ENCODE peak calls at places on chromosomes 16 and 17, in four cellular contexts. One of them, this sample, is unnamed.

GRCh38 chr17:21089145-21089544 is 37.6 kb upstream of the DHRS7B start:
- DNase-seq in GM04503: peak
- DNase-seq in RPMI7951: peak
- DNase-seq in stimulated activated CD8-positive, alpha-beta memory T cell treated with anti-CD3 and anti-CD28 coated beads, Interleukin-15, amount 100 ng/mL, for 1 hour: no peak
- DNase-seq in this sample: no peak

GRCh38 chr17:82862758-82863645 is 23.2 kb upstream of the ZNF750 start:
- DNase-seq in GM04503: no peak
- DNase-seq in RPMI7951: no peak
- DNase-seq in stimulated activated CD8-positive, alpha-beta memory T cell treated with anti-CD3 and anti-CD28 coated beads, Interleukin-15, amount 100 ng/mL, for 1 hour: no peak
- DNase-seq in this sample: no peak

GRCh38 chr17:40608061-40608581 is 39.5 kb downstream of the SMARCE1 start:
- DNase-seq in GM04503: no peak
- DNase-seq in RPMI7951: no peak
- DNase-seq in stimulated activated CD8-positive, alpha-beta memory T cell treated with anti-CD3 and anti-CD28 coated beads, Interleukin-15, amount 100 ng/mL, for 1 hour: no peak
- DNase-seq in this sample: no peak

GRCh38 chr16:31179153-31179746 is 689 bp upstream of the FUS start:
- DNase-seq in GM04503: no peak
- DNase-seq in RPMI7951: no peak
- DNase-seq in stimulated activated CD8-positive, alpha-beta memory T cell treated with anti-CD3 and anti-CD28 coated beads, Interleukin-15, amount 100 ng/mL, for 1 hour: no peak
- DNase-seq in this sample: no peak

GRCh38 chr16:72013888-72014538 is 5.5 kb downstream of the DHODH start:
- DNase-seq in GM04503: no peak
- DNase-seq in RPMI7951: no peak
- DNase-seq in stimulated activated CD8-positive, alpha-beta memory T cell treated with anti-CD3 and anti-CD28 coated beads, Interleukin-15, amount 100 ng/mL, for 1 hour: no peak
- DNase-seq in this sample: no peak

GRCh38 chr16:71669926-71670536 is 44.0 kb downstream of the MARVELD3 start:
- DNase-seq in GM04503: no peak
- DNase-seq in RPMI7951: no peak
- DNase-seq in stimulated activated CD8-positive, alpha-beta memory T cell treated with anti-CD3 and anti-CD28 coated beads, Interleukin-15, amount 100 ng/mL, for 1 hour: no peak
- DNase-seq in this sample: no peak

GRCh38 chr16:86756882-86757703 is 178.7 kb downstream of the FOXL1 start:
- DNase-seq in GM04503: no peak
- DNase-seq in RPMI7951: no peak
- DNase-seq in stimulated activated CD8-positive, alpha-beta memory T cell treated with anti-CD3 and anti-CD28 coated beads, Interleukin-15, amount 100 ng/mL, for 1 hour: no peak
- DNase-seq in this sample: no peak

GRCh38 chr17:69451416-69452394 is 37.2 kb downstream of the MAP2K6 start:
- DNase-seq in GM04503: no peak
- DNase-seq in RPMI7951: no peak
- DNase-seq in stimulated activated CD8-positive, alpha-beta memory T cell treated with anti-CD3 and anti-CD28 coated beads, Interleukin-15, amount 100 ng/mL, for 1 hour: no peak
- DNase-seq in this sample: no peak

GRCh38 chr16:22665048-22665797 is 148.7 kb upstream of the HS3ST2 start:
- DNase-seq in GM04503: no peak
- DNase-seq in RPMI7951: no peak
- DNase-seq in stimulated activated CD8-positive, alpha-beta memory T cell treated with anti-CD3 and anti-CD28 coated beads, Interleukin-15, amount 100 ng/mL, for 1 hour: no peak
- DNase-seq in this sample: no peak

GRCh38 chr17:81527591-81528383 is at the start of gene FSCN2:
- DNase-seq in GM04503: no peak
- DNase-seq in RPMI7951: no peak
- DNase-seq in stimulated activated CD8-positive, alpha-beta memory T cell treated with anti-CD3 and anti-CD28 coated beads, Interleukin-15, amount 100 ng/mL, for 1 hour: no peak
- DNase-seq in this sample: no peak

GRCh38 chr16:8855972-8856371 is 12.8 kb downstream of the CARHSP1 start:
- DNase-seq in GM04503: no peak
- DNase-seq in RPMI7951: no peak
- DNase-seq in stimulated activated CD8-positive, alpha-beta memory T cell treated with anti-CD3 and anti-CD28 coated beads, Interleukin-15, amount 100 ng/mL, for 1 hour: no peak
- DNase-seq in this sample: no peak

GRCh38 chr16:57801098-57801855 is 1.0 kb downstream of the KIFC3 start:
- DNase-seq in GM04503: peak
- DNase-seq in RPMI7951: peak
- DNase-seq in stimulated activated CD8-positive, alpha-beta memory T cell treated with anti-CD3 and anti-CD28 coated beads, Interleukin-15, amount 100 ng/mL, for 1 hour: no peak
- DNase-seq in this sample: no peak

GRCh38 chr17:5078106-5079028 is at the start of gene ZFP3:
- DNase-seq in GM04503: peak
- DNase-seq in RPMI7951: peak
- DNase-seq in stimulated activated CD8-positive, alpha-beta memory T cell treated with anti-CD3 and anti-CD28 coated beads, Interleukin-15, amount 100 ng/mL, for 1 hour: peak
- DNase-seq in this sample: no peak

GRCh38 chr16:65704866-65705265 is 583.0 kb upstream of the CDH11 start:
- DNase-seq in GM04503: no peak
- DNase-seq in RPMI7951: no peak
- DNase-seq in stimulated activated CD8-positive, alpha-beta memory T cell treated with anti-CD3 and anti-CD28 coated beads, Interleukin-15, amount 100 ng/mL, for 1 hour: no peak
- DNase-seq in this sample: no peak

GRCh38 chr17:33520404-33521032 is 227.4 kb upstream of the ASIC2 start:
- DNase-seq in GM04503: no peak
- DNase-seq in RPMI7951: no peak
- DNase-seq in stimulated activated CD8-positive, alpha-beta memory T cell treated with anti-CD3 and anti-CD28 coated beads, Interleukin-15, amount 100 ng/mL, for 1 hour: peak
- DNase-seq in this sample: peak

GRCh38 chr17:66915204-66915611 is 49.3 kb upstream of the CACNG4 start:
- DNase-seq in GM04503: no peak
- DNase-seq in RPMI7951: peak
- DNase-seq in stimulated activated CD8-positive, alpha-beta memory T cell treated with anti-CD3 and anti-CD28 coated beads, Interleukin-15, amount 100 ng/mL, for 1 hour: no peak
- DNase-seq in this sample: no peak

GRCh38 chr16:57788951-57789350 is 13.3 kb downstream of the KIFC3 start:
- DNase-seq in GM04503: no peak
- DNase-seq in RPMI7951: no peak
- DNase-seq in stimulated activated CD8-positive, alpha-beta memory T cell treated with anti-CD3 and anti-CD28 coated beads, Interleukin-15, amount 100 ng/mL, for 1 hour: no peak
- DNase-seq in this sample: no peak